ENCODE peak calls at places on chromosomes 13 and 19, in four cellular contexts. One of them, this sample, is unnamed. For H3K27me3 and H3K9me3, the result is how much of the 10 kb centered on the place peaks cover.

GRCh38 chr13:33070713-33071112 is 54.5 kb downstream of the KL start:
- DNase-seq in colonic mucosa: no peak
- DNase-seq in Peyer's patch: no peak
- DNase-seq in stomach: no peak
- DNase-seq in this sample: no peak

GRCh38 chr19:51501594-51502263 is at the start of gene SIGLEC12:
- DNase-seq in colonic mucosa: peak
- DNase-seq in Peyer's patch: peak
- DNase-seq in stomach: no peak
- DNase-seq in this sample: no peak

GRCh38 chr19:29247912-29248311 is 35.0 kb upstream of the UQCRFS1 start:
- DNase-seq in colonic mucosa: no peak
- DNase-seq in Peyer's patch: no peak
- DNase-seq in stomach: no peak
- DNase-seq in this sample: no peak

GRCh38 chr13:67273001-67273400 is 42.9 kb upstream of the PCDH9 start:
- DNase-seq in Peyer's patch: no peak
- DNase-seq in stomach: no peak
- DNase-seq in colonic mucosa: no peak
- DNase-seq in this sample: no peak

GRCh38 chr19:2618611-2619010 is 83.9 kb downstream of the GNG7 start:
- DNase-seq in stomach: peak
- DNase-seq in Peyer's patch: peak
- DNase-seq in colonic mucosa: peak
- DNase-seq in this sample: peak

GRCh38 chr19:51114087-51114714 is 6.0 kb upstream of the CTU1 start:
- DNase-seq in Peyer's patch: no peak
- DNase-seq in colonic mucosa: no peak
- DNase-seq in stomach: no peak
- DNase-seq in this sample: no peak

GRCh38 chr13:77000475-77000874 is 8.6 kb downstream of the CLN5 start:
- DNase-seq in Peyer's patch: no peak
- DNase-seq in stomach: no peak
- DNase-seq in colonic mucosa: no peak
- DNase-seq in this sample: no peak

GRCh38 chr13:75685239-75685697 is 49.1 kb downstream of the LMO7 start:
- DNase-seq in colonic mucosa: no peak
- DNase-seq in Peyer's patch: no peak
- DNase-seq in stomach: no peak
- DNase-seq in this sample: peak

GRCh38 chr13:44930907-44931676 is 58.2 kb downstream of the NUFIP1 start:
- DNase-seq in Peyer's patch: no peak
- DNase-seq in stomach: no peak
- DNase-seq in colonic mucosa: no peak
- DNase-seq in this sample: peak

GRCh38 chr13:94431987-94432386 is 47.5 kb downstream of the DCT start:
- DNase-seq in stomach: no peak
- DNase-seq in Peyer's patch: no peak
- DNase-seq in colonic mucosa: no peak
- DNase-seq in this sample: no peak

GRCh38 chr13:20891034-20891433 is 11.5 kb downstream of the XPO4 start:
- DNase-seq in colonic mucosa: no peak
- DNase-seq in stomach: no peak
- DNase-seq in Peyer's patch: no peak
- DNase-seq in this sample: no peak

GRCh38 chr19:32368781-32369180 is 23.4 kb downstream of the ZNF507 start:
- DNase-seq in stomach: no peak
- DNase-seq in Peyer's patch: no peak
- DNase-seq in colonic mucosa: no peak
- DNase-seq in this sample: no peak

GRCh38 chr13:25044071-25044470 is 51.9 kb upstream of the PABPC3 start:
- DNase-seq in colonic mucosa: no peak
- DNase-seq in Peyer's patch: no peak
- DNase-seq in stomach: no peak
- DNase-seq in this sample: no peak

GRCh38 chr13:25046985-25047660 is 48.8 kb upstream of the PABPC3 start:
- DNase-seq in stomach: no peak
- DNase-seq in Peyer's patch: no peak
- DNase-seq in colonic mucosa: no peak
- DNase-seq in this sample: peak

GRCh38 chr13:25042141-25042540 is 53.8 kb upstream of the PABPC3 start:
- DNase-seq in Peyer's patch: no peak
- DNase-seq in stomach: no peak
- DNase-seq in colonic mucosa: no peak
- DNase-seq in this sample: no peak

GRCh38 chr13:25051065-25051464 is 44.9 kb upstream of the PABPC3 start:
- DNase-seq in Peyer's patch: no peak
- DNase-seq in stomach: no peak
- DNase-seq in colonic mucosa: no peak
- DNase-seq in this sample: no peak

DNA sequence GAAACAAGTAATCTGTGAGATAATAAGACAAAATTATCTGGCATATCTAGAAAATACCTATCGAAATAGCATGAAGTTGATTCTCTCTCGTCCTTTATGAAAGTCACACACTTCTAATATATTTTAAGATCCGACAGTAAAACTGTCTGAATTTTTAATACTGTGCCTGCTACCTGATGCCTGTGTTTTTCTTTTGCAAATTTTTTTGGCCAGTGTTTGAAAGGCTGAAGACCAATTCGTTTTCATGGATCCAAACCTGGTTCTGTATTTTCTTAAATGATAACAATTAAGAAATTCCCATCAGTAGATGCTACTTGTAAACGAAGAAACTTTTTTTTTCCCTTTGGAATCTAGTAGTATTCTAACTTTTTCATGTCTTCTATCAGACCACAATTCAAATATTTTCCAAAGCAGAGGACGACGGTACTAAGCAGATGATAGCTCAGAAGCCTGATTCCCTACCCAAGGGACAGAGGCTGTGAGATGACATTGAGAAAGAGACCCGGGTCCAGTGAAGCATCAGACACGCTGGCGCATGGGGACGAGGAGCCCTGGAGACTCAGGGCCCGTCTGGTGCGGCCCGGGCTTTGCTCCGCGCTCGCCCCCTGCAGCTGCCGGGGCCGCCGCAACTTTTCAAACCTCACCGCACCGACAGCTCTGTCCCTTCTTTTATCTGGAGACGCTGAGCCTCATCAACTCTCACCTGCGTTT is 49.5 kb upstream of the PABPC3 start:
- DNase-seq in colonic mucosa: no peak
- DNase-seq in Peyer's patch: no peak
- DNase-seq in stomach: no peak
- DNase-seq in this sample: peak
- H3K27me3 ChIP-seq in colonic mucosa: under half
- H3K27me3 ChIP-seq in Peyer's patch: under half
- H3K27me3 ChIP-seq in stomach: under half
- H3K27me3 ChIP-seq in this sample: under half

DNA sequence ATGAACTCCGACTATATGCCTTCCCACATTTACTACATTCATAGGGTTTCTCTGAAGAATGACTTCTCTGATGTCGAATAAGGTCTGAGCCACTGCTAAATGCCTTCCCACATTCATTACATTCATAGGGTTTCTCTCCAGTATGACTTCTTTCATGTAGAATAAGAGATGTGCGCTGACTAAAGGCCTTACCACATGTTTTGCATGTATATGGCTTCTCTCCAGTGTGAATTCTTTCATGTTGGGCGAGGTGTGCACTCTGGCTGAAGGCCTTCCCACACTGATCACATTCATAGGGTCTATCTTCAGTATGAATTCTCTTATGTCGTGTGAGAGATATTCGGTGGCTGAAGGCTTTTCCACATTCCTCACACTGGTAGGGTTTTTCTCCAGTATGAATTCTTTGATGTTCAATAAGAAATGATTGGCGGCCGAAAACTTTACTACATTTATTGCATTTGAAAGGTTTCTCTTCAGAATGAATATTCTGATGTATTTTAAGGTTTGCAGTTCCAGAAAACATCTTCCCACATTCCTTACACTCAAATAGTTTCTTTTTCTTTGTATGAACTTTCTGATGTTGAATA is 35.8 kb downstream of the ZNF667 start:
- DNase-seq in stomach: no peak
- DNase-seq in colonic mucosa: no peak
- DNase-seq in Peyer's patch: no peak
- DNase-seq in this sample: no peak
- H3K9me3 ChIP-seq in stomach: half or more
- H3K9me3 ChIP-seq in colonic mucosa: under half
- H3K9me3 ChIP-seq in Peyer's patch: half or more
- H3K9me3 ChIP-seq in this sample: under half

GRCh38 chr19:4059493-4059880 is 7.2 kb downstream of the ZBTB7A start:
- DNase-seq in stomach: peak
- DNase-seq in colonic mucosa: peak
- DNase-seq in Peyer's patch: peak
- DNase-seq in this sample: no peak
- H3K4me3 ChIP-seq in stomach: peak
- H3K4me3 ChIP-seq in colonic mucosa: peak
- H3K4me3 ChIP-seq in Peyer's patch: peak
- H3K4me3 ChIP-seq in this sample: no peak

GRCh38 chr19:40397568-40397906 is 7.6 kb upstream of the HIPK4 start:
- DNase-seq in Peyer's patch: no peak
- DNase-seq in stomach: no peak
- DNase-seq in colonic mucosa: no peak
- DNase-seq in this sample: no peak

GRCh38 chr19:40396886-40397567 is 7.0 kb upstream of the HIPK4 start:
- DNase-seq in colonic mucosa: no peak
- DNase-seq in stomach: no peak
- DNase-seq in Peyer's patch: no peak
- DNase-seq in this sample: no peak

GRCh38 chr19:40395956-40396355 is 6.0 kb upstream of the HIPK4 start:
- DNase-seq in Peyer's patch: no peak
- DNase-seq in stomach: no peak
- DNase-seq in colonic mucosa: no peak
- DNase-seq in this sample: no peak

GRCh38 chr19:40400521-40400920 is 10.5 kb upstream of the HIPK4 start:
- DNase-seq in colonic mucosa: no peak
- DNase-seq in stomach: no peak
- DNase-seq in Peyer's patch: no peak
- DNase-seq in this sample: no peak

GRCh38 chr19:40398417-40399056 is 8.6 kb upstream of the HIPK4 start:
- DNase-seq in colonic mucosa: peak
- DNase-seq in Peyer's patch: peak
- DNase-seq in stomach: peak
- DNase-seq in this sample: no peak
- H3K27me3 ChIP-seq in colonic mucosa: under half
- H3K27me3 ChIP-seq in Peyer's patch: under half
- H3K27me3 ChIP-seq in stomach: under half
- H3K27me3 ChIP-seq in this sample: under half

DNA sequence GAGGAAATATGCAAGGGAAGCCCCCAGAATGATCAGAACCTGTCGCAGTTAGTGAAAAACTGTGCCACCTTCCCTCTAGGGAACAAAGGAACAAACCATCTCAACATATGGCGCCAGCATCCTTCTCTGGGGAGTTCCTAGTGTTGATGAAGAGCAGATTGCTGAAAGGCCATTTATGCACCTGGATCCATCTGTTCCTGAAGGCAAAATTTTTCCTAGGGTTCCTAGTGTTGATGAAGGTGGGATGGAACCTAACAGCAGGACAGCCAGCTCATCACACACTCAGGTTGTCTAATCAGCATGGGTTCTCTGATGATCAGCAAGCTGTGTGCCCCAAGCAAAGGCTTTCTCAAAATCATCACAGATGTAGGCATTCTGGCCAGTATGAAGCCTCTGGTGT is 32.6 kb downstream of the ZNF473 start:
- DNase-seq in colonic mucosa: no peak
- DNase-seq in Peyer's patch: no peak
- DNase-seq in stomach: no peak
- DNase-seq in this sample: no peak
- H3K9me3 ChIP-seq in colonic mucosa: under half
- H3K9me3 ChIP-seq in Peyer's patch: under half
- H3K9me3 ChIP-seq in stomach: under half
- H3K9me3 ChIP-seq in this sample: under half

GRCh38 chr13:27273658-27274425 is 3.2 kb downstream of the RASL11A start:
- DNase-seq in stomach: no peak
- DNase-seq in Peyer's patch: no peak
- DNase-seq in colonic mucosa: no peak
- DNase-seq in this sample: no peak
- H3K4me3 ChIP-seq in stomach: no peak
- H3K4me3 ChIP-seq in Peyer's patch: no peak
- H3K4me3 ChIP-seq in colonic mucosa: no peak
- H3K4me3 ChIP-seq in this sample: no peak

DNA sequence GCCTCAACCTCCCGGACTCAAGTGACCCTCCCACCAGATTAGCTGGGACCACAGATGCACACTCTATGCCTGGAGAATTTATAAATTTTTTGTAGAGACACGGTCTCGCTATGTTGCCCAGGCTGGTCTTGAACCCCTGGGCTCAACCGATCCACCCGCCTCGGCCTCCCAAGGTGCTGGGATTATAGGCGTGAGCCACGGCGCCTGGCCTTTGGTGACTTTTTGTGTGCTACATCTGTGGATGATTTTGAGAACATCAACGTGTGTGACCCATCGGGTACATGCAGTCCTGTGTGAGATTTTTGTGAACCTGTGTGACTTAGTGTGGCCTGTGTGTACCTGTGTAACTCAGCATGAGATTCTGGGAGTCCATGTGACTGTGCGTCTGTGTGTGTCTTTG is 8.5 kb upstream of the NFIX start:
- DNase-seq in colonic mucosa: no peak
- DNase-seq in stomach: no peak
- DNase-seq in Peyer's patch: no peak
- DNase-seq in this sample: no peak
- H3K27me3 ChIP-seq in colonic mucosa: under half
- H3K27me3 ChIP-seq in stomach: under half
- H3K27me3 ChIP-seq in Peyer's patch: under half
- H3K27me3 ChIP-seq in this sample: under half

DNA sequence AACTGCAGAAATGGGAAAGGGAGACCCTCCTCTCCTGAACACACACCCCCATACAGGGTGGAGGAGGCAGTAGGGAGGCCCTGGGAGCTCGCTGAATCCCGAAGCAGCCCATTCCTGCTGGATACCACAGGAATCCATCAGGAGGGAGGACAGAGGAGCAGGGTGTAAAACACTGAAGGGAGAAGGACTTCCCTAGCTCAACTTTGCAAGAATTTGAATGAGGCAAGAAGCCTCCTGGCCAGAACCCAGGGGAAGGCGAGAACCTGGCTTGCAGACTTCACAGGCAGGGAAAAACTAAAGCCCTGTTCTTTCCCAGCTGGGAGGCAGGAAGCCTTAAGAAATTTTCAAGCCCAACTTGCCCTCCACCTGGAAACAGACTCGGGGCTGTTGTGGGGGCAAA is 43.5 kb downstream of the ZNF91 start:
- DNase-seq in Peyer's patch: no peak
- DNase-seq in stomach: no peak
- DNase-seq in colonic mucosa: no peak
- DNase-seq in this sample: no peak
- H3K9me3 ChIP-seq in Peyer's patch: half or more
- H3K9me3 ChIP-seq in stomach: half or more
- H3K9me3 ChIP-seq in colonic mucosa: under half
- H3K9me3 ChIP-seq in this sample: under half

This sample was measured in SJSA1.